ENCODE peak calls at places on chromosomes 2 and 18, in ten cellular contexts. R, M, A, X, K, C, L, E, Y and Z are unnamed samples.

GRCh38 chr18:475202-475624 is 25.3 kb downstream of the COLEC12 start:
- DNase-seq in C (no peak), M (no peak), A (peak), E (peak), X (peak), K (no peak), Y (no peak), L (no peak), R (no peak), Z (peak)

GRCh38 chr2:230871361-230872150 is 6.8 kb downstream of the ITM2C start:
- DNase-seq in L (no peak), X (no peak), K (no peak), M (no peak), A (no peak), E (no peak), R (no peak), C (no peak), Y (no peak), Z (peak)

GRCh38 chr2:216011320-216011849 is 2.0 kb downstream of the MREG start:
- DNase-seq in E (no peak), A (no peak), M (no peak), Y (no peak), X (no peak), C (no peak), L (no peak), R (no peak), K (no peak), Z (no peak)

GRCh38 chr18:63953811-63954210 is 4.7 kb downstream of the HMSD start:
- DNase-seq in X (no peak), R (no peak), E (no peak), L (no peak), C (no peak), A (no peak), Y (no peak), M (no peak), K (no peak), Z (no peak)

GRCh38 chr18:49628119-49628518 is 66.3 kb downstream of the LIPG start:
- DNase-seq in A (no peak), C (no peak), M (no peak), L (no peak), X (no peak), E (no peak), Y (peak), K (no peak), R (no peak), Z (no peak)

GRCh38 chr2:33457588-33458247 is 18.7 kb upstream of the RASGRP3 start:
- DNase-seq in K (no peak), X (no peak), L (no peak), R (no peak), A (peak), E (no peak), C (no peak), Y (no peak), M (no peak), Z (peak)

GRCh38 chr2:105612049-105612448 is 132.7 kb upstream of the NCK2 start:
- DNase-seq in K (no peak), A (no peak), E (no peak), C (no peak), L (no peak), R (no peak), M (no peak), X (no peak), Y (no peak), Z (no peak)

GRCh38 chr2:56009758-56010534 is 86.4 kb upstream of the EFEMP1 start:
- DNase-seq in C (peak), K (no peak), R (no peak), M (no peak), Y (peak), L (peak), X (peak), A (peak), E (peak), Z (no peak)

GRCh38 chr2:120594856-120595685 is 140.6 kb upstream of the GLI2 start:
- DNase-seq in E (no peak), C (no peak), M (no peak), R (no peak), A (no peak), X (peak), Y (peak), K (no peak), L (no peak), Z (peak)